ENCODE peak calls at places on chromosomes 16 and 17, in seven cellular contexts. One of them, this sample, is unnamed.

GRCh38 chr16:79997257-79997656 is 396.7 kb upstream of the MAF start:
- DNase-seq in cardiac muscle cell: peak
- DNase-seq in AG04449: no peak
- DNase-seq in BJ: no peak
- DNase-seq in heart right ventricle: no peak
- DNase-seq in HFF-Myc: no peak
- DNase-seq in AG04450: peak
- DNase-seq in this sample: no peak

GRCh38 chr16:82603784-82604411 is 22.9 kb upstream of the CDH13 start:
- DNase-seq in HFF-Myc: no peak
- DNase-seq in cardiac muscle cell: peak
- DNase-seq in AG04449: peak
- DNase-seq in heart right ventricle: peak
- DNase-seq in BJ: no peak
- DNase-seq in AG04450: peak
- DNase-seq in this sample: peak

GRCh38 chr17:17035920-17036319 is 6.3 kb upstream of the MPRIP start:
- DNase-seq in heart right ventricle: no peak
- DNase-seq in AG04450: no peak
- DNase-seq in HFF-Myc: no peak
- DNase-seq in AG04449: no peak
- DNase-seq in BJ: no peak
- DNase-seq in cardiac muscle cell: no peak
- DNase-seq in this sample: no peak

GRCh38 chr17:77809814-77810213 is 148.7 kb upstream of the TNRC6C start:
- DNase-seq in AG04450: no peak
- DNase-seq in cardiac muscle cell: no peak
- DNase-seq in heart right ventricle: no peak
- DNase-seq in BJ: no peak
- DNase-seq in HFF-Myc: no peak
- DNase-seq in AG04449: no peak
- DNase-seq in this sample: no peak

GRCh38 chr16:12185563-12185962 is 209.0 kb downstream of the SNX29 start:
- DNase-seq in AG04450: no peak
- DNase-seq in BJ: no peak
- DNase-seq in heart right ventricle: no peak
- DNase-seq in AG04449: no peak
- DNase-seq in HFF-Myc: no peak
- DNase-seq in cardiac muscle cell: no peak
- DNase-seq in this sample: no peak

GRCh38 chr17:81043725-81044427 is 8.9 kb downstream of the BAIAP2 start:
- DNase-seq in cardiac muscle cell: no peak
- DNase-seq in BJ: no peak
- DNase-seq in AG04449: no peak
- DNase-seq in HFF-Myc: no peak
- DNase-seq in AG04450: no peak
- DNase-seq in heart right ventricle: no peak
- DNase-seq in this sample: no peak

GRCh38 chr16:15444264-15444663 is 9.9 kb downstream of the BMERB1 start:
- DNase-seq in HFF-Myc: no peak
- DNase-seq in BJ: no peak
- DNase-seq in cardiac muscle cell: no peak
- DNase-seq in AG04450: no peak
- DNase-seq in heart right ventricle: no peak
- DNase-seq in AG04449: no peak
- DNase-seq in this sample: no peak

GRCh38 chr16:55955845-55956244 is 80.7 kb upstream of the CES5A start:
- DNase-seq in cardiac muscle cell: no peak
- DNase-seq in BJ: no peak
- DNase-seq in AG04450: no peak
- DNase-seq in HFF-Myc: no peak
- DNase-seq in AG04449: no peak
- DNase-seq in heart right ventricle: peak
- DNase-seq in this sample: no peak

GRCh38 chr17:61565213-61565612 is 25.8 kb downstream of the NACA2 start:
- DNase-seq in heart right ventricle: no peak
- DNase-seq in AG04449: no peak
- DNase-seq in cardiac muscle cell: no peak
- DNase-seq in HFF-Myc: no peak
- DNase-seq in AG04450: no peak
- DNase-seq in BJ: no peak
- DNase-seq in this sample: no peak

GRCh38 chr16:2516391-2517240 is 2.9 kb downstream of the ATP6V0C start:
- DNase-seq in HFF-Myc: no peak
- DNase-seq in BJ: no peak
- DNase-seq in AG04450: no peak
- DNase-seq in cardiac muscle cell: no peak
- DNase-seq in AG04449: no peak
- DNase-seq in heart right ventricle: peak
- DNase-seq in this sample: no peak

GRCh38 chr17:21001111-21001812 is 41.5 kb downstream of the USP22 start:
- DNase-seq in BJ: no peak
- DNase-seq in cardiac muscle cell: no peak
- DNase-seq in AG04450: no peak
- DNase-seq in AG04449: no peak
- DNase-seq in heart right ventricle: no peak
- DNase-seq in HFF-Myc: no peak
- DNase-seq in this sample: no peak

GRCh38 chr17:29240477-29240876 is 6.2 kb upstream of the CRYBA1 start:
- DNase-seq in heart right ventricle: no peak
- DNase-seq in HFF-Myc: no peak
- DNase-seq in BJ: no peak
- DNase-seq in cardiac muscle cell: no peak
- DNase-seq in AG04449: no peak
- DNase-seq in AG04450: no peak
- DNase-seq in this sample: no peak

GRCh38 chr16:86467490-86467889 is 42.8 kb upstream of the FOXF1 start:
- DNase-seq in AG04449: no peak
- DNase-seq in cardiac muscle cell: no peak
- DNase-seq in AG04450: no peak
- DNase-seq in HFF-Myc: no peak
- DNase-seq in BJ: no peak
- DNase-seq in heart right ventricle: no peak
- DNase-seq in this sample: no peak

GRCh38 chr17:72634621-72635020 is 457.9 kb downstream of the SLC39A11 start:
- DNase-seq in BJ: no peak
- DNase-seq in heart right ventricle: no peak
- DNase-seq in AG04450: no peak
- DNase-seq in HFF-Myc: no peak
- DNase-seq in AG04449: no peak
- DNase-seq in cardiac muscle cell: no peak
- DNase-seq in this sample: no peak

GRCh38 chr16:16020291-16020690 is 70.9 kb downstream of the ABCC1 start:
- DNase-seq in cardiac muscle cell: no peak
- DNase-seq in heart right ventricle: no peak
- DNase-seq in AG04449: no peak
- DNase-seq in AG04450: no peak
- DNase-seq in HFF-Myc: no peak
- DNase-seq in BJ: no peak
- DNase-seq in this sample: no peak

GRCh38 chr17:66684256-66684655 is 150.7 kb upstream of the CACNG5 start:
- DNase-seq in AG04450: no peak
- DNase-seq in HFF-Myc: no peak
- DNase-seq in heart right ventricle: no peak
- DNase-seq in BJ: no peak
- DNase-seq in AG04449: no peak
- DNase-seq in cardiac muscle cell: no peak
- DNase-seq in this sample: no peak

GRCh38 chr17:6075050-6075449 is 4.9 kb downstream of the WSCD1 start:
- DNase-seq in HFF-Myc: no peak
- DNase-seq in cardiac muscle cell: no peak
- DNase-seq in BJ: no peak
- DNase-seq in AG04450: no peak
- DNase-seq in heart right ventricle: no peak
- DNase-seq in AG04449: no peak
- DNase-seq in this sample: no peak

GRCh38 chr16:20900299-20901067 is at the start of the genes DCUN1D3 and LYRM1:
- DNase-seq in cardiac muscle cell: peak
- DNase-seq in AG04449: peak
- DNase-seq in BJ: peak
- DNase-seq in AG04450: peak
- DNase-seq in heart right ventricle: peak
- DNase-seq in HFF-Myc: peak
- DNase-seq in this sample: peak

GRCh38 chr17:48734328-48735056 is 5.9 kb upstream of the HOXB13 start:
- DNase-seq in HFF-Myc: no peak
- DNase-seq in AG04449: no peak
- DNase-seq in AG04450: no peak
- DNase-seq in cardiac muscle cell: no peak
- DNase-seq in BJ: no peak
- DNase-seq in heart right ventricle: no peak
- DNase-seq in this sample: no peak

GRCh38 chr17:61403846-61404701 is 4.4 kb downstream of the TBX2 start:
- DNase-seq in BJ: no peak
- DNase-seq in AG04450: no peak
- DNase-seq in cardiac muscle cell: no peak
- DNase-seq in AG04449: no peak
- DNase-seq in HFF-Myc: no peak
- DNase-seq in heart right ventricle: no peak
- DNase-seq in this sample: no peak

DNA sequence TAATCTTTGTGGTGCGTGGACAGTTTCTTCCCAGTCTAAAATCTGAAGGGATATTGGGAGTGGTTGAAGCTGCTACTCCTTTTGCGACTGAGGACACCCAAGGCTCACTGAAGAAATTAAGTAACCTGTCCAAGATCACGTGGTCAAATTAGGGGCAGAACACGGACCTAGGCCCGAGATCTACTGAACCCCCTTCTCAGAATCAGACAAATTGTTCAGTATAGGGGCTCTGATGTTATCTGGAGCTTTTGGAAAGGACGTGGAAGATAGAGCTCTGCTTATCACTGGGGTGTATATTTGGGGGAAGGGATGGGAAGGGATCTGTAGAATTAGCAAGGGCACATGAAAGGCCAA is 857 bp downstream of the TANGO6 start:
- DNase-seq in BJ: no peak
- DNase-seq in HFF-Myc: no peak
- DNase-seq in AG04450: no peak
- DNase-seq in cardiac muscle cell: no peak
- DNase-seq in AG04449: no peak
- DNase-seq in heart right ventricle: no peak
- DNase-seq in this sample: no peak
- H3K4me3 ChIP-seq in BJ: peak
- H3K4me3 ChIP-seq in HFF-Myc: peak
- H3K4me3 ChIP-seq in AG04450: peak
- H3K4me3 ChIP-seq in cardiac muscle cell: peak
- H3K4me3 ChIP-seq in AG04449: peak
- H3K4me3 ChIP-seq in heart right ventricle: peak
- H3K4me3 ChIP-seq in this sample: peak

GRCh38 chr17:279776-280175 is 72.8 kb downstream of the RPH3AL start:
- DNase-seq in AG04449: no peak
- DNase-seq in BJ: no peak
- DNase-seq in HFF-Myc: no peak
- DNase-seq in cardiac muscle cell: no peak
- DNase-seq in AG04450: no peak
- DNase-seq in heart right ventricle: no peak
- DNase-seq in this sample: no peak
- H3K4me3 ChIP-seq in AG04449: no peak
- H3K4me3 ChIP-seq in BJ: no peak
- H3K4me3 ChIP-seq in HFF-Myc: no peak
- H3K4me3 ChIP-seq in cardiac muscle cell: no peak
- H3K4me3 ChIP-seq in AG04450: no peak
- H3K4me3 ChIP-seq in heart right ventricle: no peak
- H3K4me3 ChIP-seq in this sample: no peak

DNA sequence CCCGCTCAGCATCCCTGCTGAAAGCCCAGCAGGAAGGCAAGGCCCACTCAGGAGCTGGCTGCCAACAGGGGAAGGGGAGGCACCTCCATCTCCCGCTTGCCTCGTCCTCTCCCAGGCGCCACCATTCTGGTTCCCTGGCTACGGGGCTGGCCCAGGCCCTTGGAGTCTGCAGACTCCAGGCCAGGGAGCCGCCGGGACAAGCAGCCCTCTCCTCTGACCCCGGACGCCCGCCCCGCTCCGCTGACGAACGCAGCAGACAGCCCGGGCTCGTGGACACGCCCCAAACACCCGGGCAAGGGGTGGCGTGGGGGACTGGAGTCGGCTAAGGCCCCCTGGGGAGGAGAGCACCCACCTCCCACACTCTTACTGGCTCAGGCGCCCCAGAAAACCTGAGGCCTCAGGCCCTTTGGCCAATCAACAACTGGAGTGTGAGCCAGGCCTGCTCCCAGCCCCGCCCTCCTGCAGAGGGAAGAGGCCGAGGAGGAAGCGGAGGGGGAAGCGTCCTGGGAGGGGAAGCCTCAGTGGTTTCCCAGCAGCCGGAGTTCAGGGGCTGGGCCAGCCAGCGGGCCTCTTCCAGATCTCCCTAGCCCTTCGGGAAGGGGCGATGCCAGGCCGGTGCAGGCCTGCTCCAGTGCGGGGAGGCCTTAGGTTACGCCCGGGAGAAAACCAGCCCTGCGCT is 4.2 kb downstream of the MNT start:
- DNase-seq in AG04449: peak
- DNase-seq in AG04450: peak
- DNase-seq in cardiac muscle cell: peak
- DNase-seq in BJ: peak
- DNase-seq in HFF-Myc: no peak
- DNase-seq in heart right ventricle: peak
- DNase-seq in this sample: peak
- H3K4me3 ChIP-seq in AG04449: peak
- H3K4me3 ChIP-seq in AG04450: peak
- H3K4me3 ChIP-seq in cardiac muscle cell: peak
- H3K4me3 ChIP-seq in BJ: peak
- H3K4me3 ChIP-seq in HFF-Myc: peak
- H3K4me3 ChIP-seq in heart right ventricle: peak
- H3K4me3 ChIP-seq in this sample: peak

DNA sequence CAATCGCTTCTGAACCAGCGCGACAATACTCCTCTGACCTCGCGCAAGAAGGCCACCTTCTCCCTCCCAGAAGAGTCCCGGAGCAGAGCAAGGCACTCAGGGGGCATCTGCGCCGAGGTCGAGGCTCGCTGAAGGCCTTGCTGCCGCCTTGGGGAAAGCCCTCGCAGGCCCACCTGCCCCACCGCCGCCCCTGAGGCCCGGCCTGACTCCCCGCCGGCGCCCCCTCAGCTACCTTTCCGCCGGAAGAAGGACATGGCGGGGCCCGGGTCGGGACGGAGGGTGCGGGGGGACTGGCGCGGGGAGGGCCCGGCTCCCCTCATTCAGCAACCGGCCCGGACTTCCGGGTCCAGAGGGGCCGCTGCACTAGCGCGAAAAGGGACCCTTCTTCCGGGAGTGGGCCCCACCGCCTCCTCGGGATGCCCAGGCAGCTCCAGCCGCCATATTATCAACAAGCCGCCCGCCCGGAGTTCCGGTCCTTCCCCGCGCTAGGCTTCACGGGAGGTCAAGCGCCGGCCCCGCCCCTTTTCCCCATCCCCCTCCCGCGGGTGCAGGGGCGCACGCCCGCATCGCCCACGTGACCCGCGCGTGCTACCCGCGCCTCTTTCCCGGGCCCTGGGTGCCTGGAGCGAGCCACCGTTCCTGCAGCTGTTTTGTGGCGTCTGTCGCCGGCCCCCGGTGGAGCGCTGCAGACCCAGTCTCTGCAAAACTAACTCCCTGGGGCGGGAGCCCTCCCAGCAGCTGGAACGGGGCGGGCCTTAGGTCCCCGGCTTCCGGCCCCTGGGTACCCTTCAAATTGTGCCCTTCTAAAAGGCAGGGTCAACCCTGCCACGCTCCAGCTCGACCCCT is at the start of gene AKAP10:
- DNase-seq in HFF-Myc: peak
- DNase-seq in cardiac muscle cell: peak
- DNase-seq in heart right ventricle: peak
- DNase-seq in BJ: no peak
- DNase-seq in AG04449: peak
- DNase-seq in AG04450: peak
- DNase-seq in this sample: peak
- H3K4me3 ChIP-seq in HFF-Myc: peak
- H3K4me3 ChIP-seq in cardiac muscle cell: peak
- H3K4me3 ChIP-seq in heart right ventricle: peak
- H3K4me3 ChIP-seq in BJ: peak
- H3K4me3 ChIP-seq in AG04449: peak
- H3K4me3 ChIP-seq in AG04450: peak
- H3K4me3 ChIP-seq in this sample: peak

GRCh38 chr16:52545544-52546262 is 1.2 kb downstream of the TOX3 start:
- DNase-seq in AG04449: no peak
- DNase-seq in HFF-Myc: no peak
- DNase-seq in cardiac muscle cell: peak
- DNase-seq in BJ: no peak
- DNase-seq in heart right ventricle: no peak
- DNase-seq in AG04450: no peak
- DNase-seq in this sample: no peak
- H3K4me3 ChIP-seq in AG04449: no peak
- H3K4me3 ChIP-seq in HFF-Myc: no peak
- H3K4me3 ChIP-seq in cardiac muscle cell: peak
- H3K4me3 ChIP-seq in BJ: no peak
- H3K4me3 ChIP-seq in heart right ventricle: peak
- H3K4me3 ChIP-seq in AG04450: no peak
- H3K4me3 ChIP-seq in this sample: no peak

This sample was measured in skeletal muscle cell.